ENCODE peak calls at places on chromosomes 6 and 20, in six cellular contexts. Z is fibroblast of lung, M is pancreas, T is breast epithelium, B is stomach, E is cardiac muscle cell. K is an unnamed sample. For H3K27me3, the result is how much of the 10 kb centered on the place peaks cover.

GRCh38 chr6:41605649-41606048 is 32.6 kb upstream of the MDFI start:
- DNase-seq in M (no peak), T (no peak), E (no peak), Z (no peak), B (no peak), K (no peak)

GRCh38 chr6:161412795-161413194 is 138.9 kb upstream of the AGPAT4 start:
- DNase-seq in Z (no peak), M (no peak), B (no peak), T (no peak), E (no peak), K (no peak)

GRCh38 chr20:38337561-38338140 is 8.6 kb upstream of the LBP start:
- DNase-seq in B (no peak), Z (no peak), M (no peak), E (peak), T (no peak), K (no peak)

GRCh38 chr6:16437984-16438383 is 199.6 kb downstream of the GMPR start:
- DNase-seq in T (no peak), E (no peak), Z (no peak), B (peak), M (no peak), K (no peak)

GRCh38 chr6:132261354-132261753 is 139.9 kb downstream of the MOXD1 start:
- DNase-seq in E (no peak), M (no peak), Z (no peak), B (no peak), T (no peak), K (no peak)

GRCh38 chr6:154974485-154975149 is 20.5 kb upstream of the TIAM2 start:
- DNase-seq in T (no peak), Z (no peak), M (no peak), B (no peak), E (no peak), K (no peak)

GRCh38 chr20:46752639-46753235 is 43.3 kb downstream of the SLC2A10 start:
- DNase-seq in B (peak), Z (peak), M (peak), T (peak), E (peak), K (no peak)

GRCh38 chr6:49550413-49551125 is at the start of gene C6orf141:
- DNase-seq in E (peak), B (peak), M (peak), T (no peak), Z (peak), K (no peak)

GRCh38 chr20:34111057-34111711 is 859 bp downstream of the EIF2S2 start:
- DNase-seq in T (no peak), E (peak), B (no peak), Z (peak), M (no peak), K (no peak)

GRCh38 chr6:166672146-166672545 is 45.1 kb upstream of the RPS6KA2 start:
- DNase-seq in B (no peak), E (no peak), M (no peak), Z (peak), T (no peak), K (no peak)

GRCh38 chr6:93676506-93676905 is 257.1 kb upstream of the EPHA7 start:
- DNase-seq in T (no peak), B (no peak), E (no peak), M (no peak), Z (no peak), K (no peak)

GRCh38 chr20:32332614-32333013 is 25.5 kb upstream of the ASXL1 start:
- DNase-seq in M (peak), T (no peak), B (peak), Z (peak), E (no peak), K (no peak)

GRCh38 chr6:13453771-13454251 is 33.6 kb downstream of the GFOD1 start:
- DNase-seq in T (no peak), B (no peak), M (no peak), Z (peak), E (no peak), K (peak)

GRCh38 chr20:62123450-62124118 is 1.3 kb downstream of the LSM14B start:
- DNase-seq in Z (peak), E (no peak), M (no peak), B (no peak), T (no peak), K (no peak)

GRCh38 chr6:31888281-31889258 is 8.9 kb downstream of the EHMT2 start:
- DNase-seq in B (peak), E (peak), Z (no peak), T (no peak), M (peak), K (no peak)

GRCh38 chr20:41726727-41727126 is 108.5 kb upstream of the CHD6 start:
- DNase-seq in B (no peak), E (no peak), T (no peak), Z (no peak), M (no peak), K (no peak)

GRCh38 chr6:22980446-22980845 is 411.1 kb downstream of the HDGFL1 start:
- DNase-seq in B (no peak), M (no peak), T (no peak), Z (peak), E (no peak), K (no peak)

GRCh38 chr20:22672191-22672590 is 87.8 kb upstream of the FOXA2 start:
- DNase-seq in Z (no peak), T (no peak), B (no peak), E (no peak), M (no peak), K (no peak)

GRCh38 chr20:46139243-46139889 is 21.3 kb downstream of the CD40 start:
- DNase-seq in B (no peak), M (no peak), T (no peak), E (peak), Z (no peak), K (no peak)

GRCh38 chr20:50280851-50281655 is 90.4 kb downstream of the CEBPB start:
- DNase-seq in T (no peak), M (no peak), B (no peak), Z (no peak), E (no peak), K (no peak)

GRCh38 chr6:133613231-133613630 is 275.7 kb upstream of the TCF21 start:
- DNase-seq in E (no peak), B (no peak), Z (no peak), M (no peak), T (no peak), K (no peak)

GRCh38 chr20:57960803-57961575 is 251.2 kb upstream of the PMEPA1 start:
- DNase-seq in Z (no peak), M (no peak), B (no peak), E (peak), T (no peak), K (no peak)

GRCh38 chr6:27720607-27721580 is 191.3 kb downstream of the OR2B2 start:
- DNase-seq in M (no peak), B (no peak), Z (peak), E (no peak), T (no peak), K (no peak)

GRCh38 chr6:139296927-139297326 is 5.1 kb upstream of the TXLNB start:
- DNase-seq in E (no peak), B (no peak), Z (peak), T (no peak), M (no peak), K (peak)

GRCh38 chr6:3418521-3419060 is 38.3 kb downstream of the SLC22A23 start:
- DNase-seq in Z (no peak), M (peak), E (no peak), T (no peak), B (peak), K (no peak)

GRCh38 chr6:2684059-2684749 is 66.5 kb downstream of the MYLK4 start:
- DNase-seq in B (no peak), M (no peak), T (no peak), E (no peak), Z (peak), K (no peak)

GRCh38 chr6:166635146-166635545 is 8.1 kb upstream of the RPS6KA2 start:
- DNase-seq in T (no peak), Z (peak), M (no peak), E (no peak), B (no peak), K (no peak)

DNA sequence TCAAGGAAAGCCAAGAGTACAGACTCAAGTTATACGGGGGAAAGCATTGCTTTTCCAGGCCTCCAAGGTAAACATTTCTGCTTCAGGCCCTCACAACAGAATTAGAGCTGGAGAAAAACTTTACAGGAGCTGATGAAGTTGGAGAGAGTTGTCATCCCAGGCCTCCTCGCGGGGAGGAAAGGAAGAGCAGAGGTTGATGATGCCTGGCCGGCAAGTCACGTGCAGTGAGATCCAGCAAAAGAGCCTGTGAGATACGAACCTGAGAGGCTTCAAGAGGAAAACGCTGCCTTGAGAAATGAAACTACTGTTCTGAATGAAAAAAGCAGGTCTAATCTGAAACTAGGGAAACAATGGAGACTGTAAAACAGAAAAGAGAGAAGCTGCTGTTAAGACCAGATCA is 122.9 kb downstream of the FAM120B start:
- DNase-seq in B (no peak), T (no peak), M (no peak), Z (no peak), E (peak), K (no peak)
- TF ChIP-seq CTCF in B (no peak), T (no peak), M (no peak), Z (peak), E (peak), K (peak)

GRCh38 chr20:64245746-64246595 is 9.6 kb upstream of the PCMTD2 start:
- DNase-seq in E (no peak), B (peak), Z (no peak), T (no peak), M (no peak), K (no peak)

GRCh38 chr20:64242797-64243475 is 12.6 kb upstream of the PCMTD2 start:
- DNase-seq in Z (no peak), E (no peak), B (no peak), T (no peak), M (no peak), K (no peak)

GRCh38 chr20:64244870-64245603 is 10.5 kb upstream of the PCMTD2 start:
- DNase-seq in Z (no peak), T (no peak), B (peak), M (no peak), E (no peak), K (no peak)

GRCh38 chr20:64242003-64242796 is 13.3 kb upstream of the PCMTD2 start:
- DNase-seq in M (no peak), E (no peak), Z (no peak), B (peak), T (no peak), K (no peak)

GRCh38 chr20:64244281-64244805 is 11.2 kb upstream of the PCMTD2 start:
- DNase-seq in Z (no peak), B (peak), M (no peak), T (no peak), E (no peak), K (no peak)
- H3K4me3 ChIP-seq in Z (no peak), B (no peak), M (no peak), T (no peak), E (no peak), K (no peak)

GRCh38 chr6:142925575-142926110 is 19.3 kb downstream of the HIVEP2 start:
- DNase-seq in Z (peak), B (no peak), T (no peak), E (no peak), M (no peak), K (no peak)
- H3K27me3 ChIP-seq in Z (under half), B (under half), T (under half), E (under half), M (under half), K (under half)

DNA sequence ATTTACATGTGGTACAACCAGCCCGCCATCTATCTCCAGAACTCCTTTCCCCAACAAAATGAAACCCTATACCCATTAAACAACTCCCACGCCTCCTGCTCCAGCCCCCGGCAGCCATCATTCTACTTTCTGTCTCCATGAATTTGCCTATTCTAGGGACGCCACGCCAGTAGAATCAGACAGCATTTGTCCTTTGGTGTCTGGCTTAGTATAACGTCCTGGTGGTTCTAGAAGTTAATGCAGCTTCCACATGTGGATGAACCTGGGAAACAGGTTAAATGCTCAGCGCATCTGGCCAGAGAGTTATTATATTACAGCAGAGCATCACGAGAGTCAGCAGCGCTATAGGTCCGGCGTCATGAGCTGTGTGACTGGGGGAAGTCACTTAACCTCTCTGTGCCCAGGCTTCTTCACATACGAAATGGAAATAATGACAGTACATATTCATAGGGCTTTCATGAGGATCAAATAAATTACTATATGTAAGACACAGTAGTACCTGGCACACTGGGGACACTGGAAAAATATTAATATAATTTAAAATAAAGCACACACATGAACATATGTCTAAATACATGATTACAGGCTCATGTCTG is 178.7 kb upstream of the TAB2 start:
- DNase-seq in Z (no peak), T (no peak), E (no peak), B (no peak), M (no peak), K (no peak)
- TF ChIP-seq CTCF in Z (no peak), T (no peak), E (peak), B (no peak), M (no peak), K (no peak)

K was measured in kidney epithelial cell.